ENCODE peak calls at places on chromosomes 6 and 20, in six cellular contexts. One of them, this sample, is unnamed.

GRCh38 chr6:89048286-89048923 is 32.1 kb upstream of the PNRC1 start:
- DNase-seq in heart left ventricle: no peak
- DNase-seq in transverse colon: no peak
- DNase-seq in kidney: no peak
- DNase-seq in Caco-2: no peak
- DNase-seq in pancreas: no peak
- DNase-seq in this sample: peak

GRCh38 chr20:57013221-57013620 is 253.2 kb downstream of the BMP7 start:
- DNase-seq in heart left ventricle: no peak
- DNase-seq in transverse colon: no peak
- DNase-seq in kidney: no peak
- DNase-seq in Caco-2: no peak
- DNase-seq in pancreas: no peak
- DNase-seq in this sample: no peak

GRCh38 chr6:163120223-163120622 is 294.3 kb upstream of the QKI start:
- DNase-seq in heart left ventricle: no peak
- DNase-seq in transverse colon: no peak
- DNase-seq in kidney: no peak
- DNase-seq in Caco-2: no peak
- DNase-seq in pancreas: no peak
- DNase-seq in this sample: no peak

GRCh38 chr6:128327890-128328289 is 192.5 kb downstream of the PTPRK start:
- DNase-seq in heart left ventricle: no peak
- DNase-seq in transverse colon: peak
- DNase-seq in kidney: no peak
- DNase-seq in Caco-2: peak
- DNase-seq in pancreas: peak
- DNase-seq in this sample: peak

GRCh38 chr6:149063443-149063842 is 254.1 kb upstream of the TAB2 start:
- DNase-seq in heart left ventricle: no peak
- DNase-seq in transverse colon: no peak
- DNase-seq in kidney: no peak
- DNase-seq in Caco-2: no peak
- DNase-seq in pancreas: no peak
- DNase-seq in this sample: no peak

GRCh38 chr20:40984496-40984895 is 44.1 kb upstream of the TOP1 start:
- DNase-seq in heart left ventricle: no peak
- DNase-seq in transverse colon: no peak
- DNase-seq in kidney: no peak
- DNase-seq in Caco-2: no peak
- DNase-seq in pancreas: no peak
- DNase-seq in this sample: no peak

GRCh38 chr6:48990746-48991145 is 472.3 kb downstream of the MMUT start:
- DNase-seq in heart left ventricle: no peak
- DNase-seq in transverse colon: no peak
- DNase-seq in kidney: peak
- DNase-seq in Caco-2: no peak
- DNase-seq in pancreas: peak
- DNase-seq in this sample: no peak

GRCh38 chr20:48760403-48760889 is 67.4 kb downstream of the PREX1 start:
- DNase-seq in heart left ventricle: peak
- DNase-seq in transverse colon: peak
- DNase-seq in kidney: peak
- DNase-seq in Caco-2: no peak
- DNase-seq in pancreas: no peak
- DNase-seq in this sample: peak

GRCh38 chr6:56708810-56709597 is 66.3 kb upstream of the DST start:
- DNase-seq in heart left ventricle: no peak
- DNase-seq in transverse colon: no peak
- DNase-seq in kidney: no peak
- DNase-seq in Caco-2: no peak
- DNase-seq in pancreas: no peak
- DNase-seq in this sample: peak

GRCh38 chr6:34246563-34247391 is 2.0 kb downstream of the SMIM29 start:
- DNase-seq in heart left ventricle: peak
- DNase-seq in transverse colon: no peak
- DNase-seq in kidney: peak
- DNase-seq in Caco-2: no peak
- DNase-seq in pancreas: peak
- DNase-seq in this sample: no peak

GRCh38 chr6:137402143-137402542 is 92.1 kb downstream of the OLIG3 start:
- DNase-seq in heart left ventricle: no peak
- DNase-seq in transverse colon: no peak
- DNase-seq in kidney: no peak
- DNase-seq in Caco-2: no peak
- DNase-seq in pancreas: no peak
- DNase-seq in this sample: no peak

GRCh38 chr6:90574610-90575009 is 12.3 kb downstream of the MAP3K7 start:
- DNase-seq in heart left ventricle: no peak
- DNase-seq in transverse colon: no peak
- DNase-seq in kidney: no peak
- DNase-seq in Caco-2: no peak
- DNase-seq in pancreas: no peak
- DNase-seq in this sample: peak

GRCh38 chr6:137352859-137353258 is 133.7 kb upstream of the IFNGR1 start:
- DNase-seq in heart left ventricle: no peak
- DNase-seq in transverse colon: peak
- DNase-seq in kidney: no peak
- DNase-seq in Caco-2: peak
- DNase-seq in pancreas: no peak
- DNase-seq in this sample: no peak

GRCh38 chr6:50816115-50816675 is 2.5 kb upstream of the TFAP2B start:
- DNase-seq in heart left ventricle: peak
- DNase-seq in transverse colon: peak
- DNase-seq in kidney: peak
- DNase-seq in Caco-2: peak
- DNase-seq in pancreas: peak
- DNase-seq in this sample: peak

GRCh38 chr6:115838763-115839401 is 221.8 kb downstream of the FRK start:
- DNase-seq in heart left ventricle: no peak
- DNase-seq in transverse colon: peak
- DNase-seq in kidney: no peak
- DNase-seq in Caco-2: no peak
- DNase-seq in pancreas: no peak
- DNase-seq in this sample: peak

GRCh38 chr20:46213946-46214830 is 94.1 kb downstream of the CDH22 start:
- DNase-seq in heart left ventricle: no peak
- DNase-seq in transverse colon: no peak
- DNase-seq in kidney: no peak
- DNase-seq in Caco-2: no peak
- DNase-seq in pancreas: no peak
- DNase-seq in this sample: peak

GRCh38 chr6:157274471-157275226 is 48.7 kb downstream of the TMEM242 start:
- DNase-seq in heart left ventricle: peak
- DNase-seq in transverse colon: peak
- DNase-seq in kidney: peak
- DNase-seq in Caco-2: peak
- DNase-seq in pancreas: peak
- DNase-seq in this sample: peak

GRCh38 chr6:157274116-157274470 is 49.2 kb downstream of the TMEM242 start:
- DNase-seq in heart left ventricle: no peak
- DNase-seq in transverse colon: no peak
- DNase-seq in kidney: no peak
- DNase-seq in Caco-2: no peak
- DNase-seq in pancreas: no peak
- DNase-seq in this sample: no peak

GRCh38 chr6:157272372-157272771 is 50.9 kb downstream of the TMEM242 start:
- DNase-seq in heart left ventricle: no peak
- DNase-seq in transverse colon: no peak
- DNase-seq in kidney: no peak
- DNase-seq in Caco-2: no peak
- DNase-seq in pancreas: no peak
- DNase-seq in this sample: no peak

GRCh38 chr6:157272866-157273755 is 50.2 kb downstream of the TMEM242 start:
- DNase-seq in heart left ventricle: no peak
- DNase-seq in transverse colon: no peak
- DNase-seq in kidney: no peak
- DNase-seq in Caco-2: no peak
- DNase-seq in pancreas: no peak
- DNase-seq in this sample: no peak

GRCh38 chr6:157273756-157274088 is 49.6 kb downstream of the TMEM242 start:
- DNase-seq in heart left ventricle: peak
- DNase-seq in transverse colon: peak
- DNase-seq in kidney: no peak
- DNase-seq in Caco-2: no peak
- DNase-seq in pancreas: no peak
- DNase-seq in this sample: no peak
- H3K4me3 ChIP-seq in heart left ventricle: no peak
- H3K4me3 ChIP-seq in transverse colon: peak
- H3K4me3 ChIP-seq in kidney: no peak
- H3K4me3 ChIP-seq in Caco-2: no peak
- H3K4me3 ChIP-seq in pancreas: no peak
- H3K4me3 ChIP-seq in this sample: no peak

GRCh38 chr6:4128072-4128471 is 7.3 kb downstream of the ECI2 start:
- DNase-seq in heart left ventricle: no peak
- DNase-seq in transverse colon: no peak
- DNase-seq in kidney: no peak
- DNase-seq in Caco-2: no peak
- DNase-seq in pancreas: no peak
- DNase-seq in this sample: peak

GRCh38 chr6:4125500-4125899 is 9.9 kb downstream of the ECI2 start:
- DNase-seq in heart left ventricle: no peak
- DNase-seq in transverse colon: no peak
- DNase-seq in kidney: no peak
- DNase-seq in Caco-2: no peak
- DNase-seq in pancreas: no peak
- DNase-seq in this sample: no peak

GRCh38 chr6:4124361-4124760 is 11.0 kb downstream of the ECI2 start:
- DNase-seq in heart left ventricle: no peak
- DNase-seq in transverse colon: no peak
- DNase-seq in kidney: no peak
- DNase-seq in Caco-2: no peak
- DNase-seq in pancreas: no peak
- DNase-seq in this sample: no peak

GRCh38 chr6:4128748-4129147 is 6.6 kb downstream of the ECI2 start:
- DNase-seq in heart left ventricle: no peak
- DNase-seq in transverse colon: no peak
- DNase-seq in kidney: no peak
- DNase-seq in Caco-2: no peak
- DNase-seq in pancreas: no peak
- DNase-seq in this sample: peak

DNA sequence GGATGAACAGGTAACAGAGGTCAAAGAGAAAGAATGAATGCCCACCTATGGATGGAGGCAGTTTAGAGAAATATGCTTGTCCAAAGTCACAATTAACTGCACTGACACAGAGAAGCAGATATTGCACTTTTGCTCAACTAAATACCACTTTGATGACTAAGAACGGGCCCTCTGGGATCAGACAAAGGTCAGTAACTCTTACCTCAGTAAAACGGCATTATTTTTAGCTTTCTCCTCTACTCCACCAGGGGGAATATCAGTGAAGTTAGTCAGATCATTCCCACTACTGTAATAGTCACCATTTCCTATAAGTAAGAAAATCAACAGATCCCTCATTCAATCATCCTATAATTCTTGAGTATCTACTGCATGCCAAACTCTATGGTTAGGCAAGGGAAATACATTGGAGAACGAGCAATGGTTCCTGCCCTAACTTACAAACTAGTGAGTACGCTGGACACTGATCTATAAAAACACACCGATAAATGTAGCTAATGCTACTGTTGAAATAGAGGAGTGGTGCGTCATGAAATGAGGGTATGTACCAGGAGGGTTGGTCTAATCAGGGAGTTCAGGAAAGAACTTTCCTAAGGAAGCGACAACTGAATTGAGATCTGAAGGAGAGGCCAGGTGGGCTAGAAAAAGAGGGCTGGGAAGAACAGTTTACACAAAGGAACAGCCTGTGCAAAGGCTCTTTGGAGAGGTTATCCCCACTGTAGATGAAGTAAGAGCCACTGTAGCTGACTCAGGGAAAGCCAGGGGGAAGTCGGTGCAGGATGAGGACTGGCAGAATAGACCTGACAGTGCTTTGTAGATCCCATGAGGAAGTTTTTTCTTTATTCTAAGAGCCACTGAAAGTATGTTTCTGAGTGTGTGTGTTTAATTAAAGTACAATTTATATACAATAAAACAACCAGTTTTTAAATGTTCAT is 9.2 kb downstream of the ECI2 start:
- DNase-seq in heart left ventricle: no peak
- DNase-seq in transverse colon: no peak
- DNase-seq in kidney: no peak
- DNase-seq in Caco-2: no peak
- DNase-seq in pancreas: no peak
- DNase-seq in this sample: peak
- TF ChIP-seq CTCF in heart left ventricle: no peak
- TF ChIP-seq CTCF in transverse colon: no peak
- TF ChIP-seq CTCF in kidney: no peak
- TF ChIP-seq CTCF in Caco-2: peak
- TF ChIP-seq CTCF in pancreas: no peak
- TF ChIP-seq CTCF in this sample: peak

GRCh38 chr6:85416049-85416448 is 33.8 kb upstream of the NT5E start:
- DNase-seq in heart left ventricle: no peak
- DNase-seq in transverse colon: no peak
- DNase-seq in kidney: no peak
- DNase-seq in Caco-2: no peak
- DNase-seq in pancreas: no peak
- DNase-seq in this sample: no peak
- H3K4me3 ChIP-seq in heart left ventricle: no peak
- H3K4me3 ChIP-seq in transverse colon: no peak
- H3K4me3 ChIP-seq in kidney: no peak
- H3K4me3 ChIP-seq in Caco-2: no peak
- H3K4me3 ChIP-seq in pancreas: no peak
- H3K4me3 ChIP-seq in this sample: no peak

GRCh38 chr6:68468244-68468884 is 166.7 kb upstream of the ADGRB3 start:
- DNase-seq in heart left ventricle: no peak
- DNase-seq in transverse colon: no peak
- DNase-seq in kidney: no peak
- DNase-seq in Caco-2: no peak
- DNase-seq in pancreas: no peak
- DNase-seq in this sample: no peak
- TF ChIP-seq CTCF in heart left ventricle: no peak
- TF ChIP-seq CTCF in transverse colon: no peak
- TF ChIP-seq CTCF in kidney: no peak
- TF ChIP-seq CTCF in Caco-2: peak
- TF ChIP-seq CTCF in pancreas: no peak
- TF ChIP-seq CTCF in this sample: no peak

This sample was measured in fibroblast of the aortic adventitia.